ENCODE peak calls at places on chromosomes 4 and X, in five cellular contexts. One of them, this sample, is unnamed.

GRCh38 chrX:104343408-104344129 is 88.8 kb upstream of the ESX1 start:
- DNase-seq in thoracic aorta: no peak
- DNase-seq in IMR-90: peak; percentile 74
- DNase-seq in epithelial cell of esophagus: peak; percentile 63
- DNase-seq in cardiac muscle cell: peak; percentile 86
- DNase-seq in this sample: peak; percentile 81

GRCh38 chr4:45636175-45636574 is 487.7 kb downstream of the GABRG1 start:
- DNase-seq in IMR-90: no peak
- DNase-seq in epithelial cell of esophagus: no peak
- DNase-seq in cardiac muscle cell: no peak
- DNase-seq in thoracic aorta: no peak
- DNase-seq in this sample: no peak

GRCh38 chr4:3828546-3828945 is 62.4 kb downstream of the ADRA2C start:
- DNase-seq in cardiac muscle cell: no peak
- DNase-seq in thoracic aorta: no peak
- DNase-seq in epithelial cell of esophagus: no peak
- DNase-seq in IMR-90: no peak
- DNase-seq in this sample: no peak

GRCh38 chr4:113781439-113782040 is 20.0 kb upstream of the CAMK2D start:
- DNase-seq in cardiac muscle cell: peak; percentile 62
- DNase-seq in IMR-90: peak; percentile 55
- DNase-seq in thoracic aorta: no peak
- DNase-seq in epithelial cell of esophagus: peak; percentile 51
- DNase-seq in this sample: peak; percentile 53

GRCh38 chr4:153509724-153510123 is 43.6 kb downstream of the TMEM131L start:
- DNase-seq in IMR-90: no peak
- DNase-seq in epithelial cell of esophagus: no peak
- DNase-seq in thoracic aorta: no peak
- DNase-seq in cardiac muscle cell: no peak
- DNase-seq in this sample: no peak

GRCh38 chr4:57110635-57111546 is 706 bp upstream of the IGFBP7 start:
- DNase-seq in thoracic aorta: no peak
- DNase-seq in IMR-90: peak; percentile 68
- DNase-seq in cardiac muscle cell: peak; percentile 76
- DNase-seq in epithelial cell of esophagus: peak; percentile 49
- DNase-seq in this sample: no peak

GRCh38 chr4:137635596-137635995 is 103.3 kb upstream of the PCDH18 start:
- DNase-seq in cardiac muscle cell: peak; percentile 75
- DNase-seq in epithelial cell of esophagus: no peak
- DNase-seq in thoracic aorta: no peak
- DNase-seq in IMR-90: no peak
- DNase-seq in this sample: peak; percentile 49

GRCh38 chrX:112830540-112830939 is 10.1 kb downstream of the AMOT start:
- DNase-seq in thoracic aorta: no peak
- DNase-seq in cardiac muscle cell: no peak
- DNase-seq in IMR-90: no peak
- DNase-seq in epithelial cell of esophagus: peak; percentile 44
- DNase-seq in this sample: peak; percentile 40

GRCh38 chr4:182219400-182219799 is 23.8 kb upstream of the TENM3 start:
- DNase-seq in epithelial cell of esophagus: peak; percentile 46
- DNase-seq in cardiac muscle cell: peak; percentile 41
- DNase-seq in IMR-90: peak; percentile 64
- DNase-seq in thoracic aorta: no peak
- DNase-seq in this sample: peak; percentile 49

GRCh38 chr4:139208404-139208945 is 31.5 kb upstream of the ELF2 start:
- DNase-seq in cardiac muscle cell: peak; percentile 86
- DNase-seq in epithelial cell of esophagus: peak; percentile 30
- DNase-seq in thoracic aorta: no peak
- DNase-seq in IMR-90: peak; percentile 91
- DNase-seq in this sample: peak; percentile 93

GRCh38 chr4:13762126-13762525 is 134.6 kb upstream of the BOD1L1 start:
- DNase-seq in thoracic aorta: no peak
- DNase-seq in epithelial cell of esophagus: peak; percentile 64
- DNase-seq in IMR-90: peak; percentile 10
- DNase-seq in cardiac muscle cell: no peak
- DNase-seq in this sample: no peak

GRCh38 chrX:49041683-49042529 is 1.3 kb downstream of the TFE3 start:
- DNase-seq in epithelial cell of esophagus: peak; percentile 65
- DNase-seq in cardiac muscle cell: peak; percentile 48
- DNase-seq in thoracic aorta: no peak
- DNase-seq in IMR-90: peak; percentile 73
- DNase-seq in this sample: peak; percentile 52

GRCh38 chr4:83569967-83570366 is 34.1 kb downstream of the GPAT3 start:
- DNase-seq in cardiac muscle cell: no peak
- DNase-seq in thoracic aorta: no peak
- DNase-seq in IMR-90: no peak
- DNase-seq in epithelial cell of esophagus: peak; percentile 99
- DNase-seq in this sample: peak; percentile 87

GRCh38 chr4:104425003-104425402 is 69.7 kb downstream of the CXXC4 start:
- DNase-seq in epithelial cell of esophagus: no peak
- DNase-seq in IMR-90: no peak
- DNase-seq in thoracic aorta: no peak
- DNase-seq in cardiac muscle cell: no peak
- DNase-seq in this sample: no peak

GRCh38 chr4:183968502-183968901 is 63.4 kb downstream of the STOX2 start:
- DNase-seq in thoracic aorta: no peak
- DNase-seq in epithelial cell of esophagus: no peak
- DNase-seq in IMR-90: no peak
- DNase-seq in cardiac muscle cell: no peak
- DNase-seq in this sample: no peak

GRCh38 chrX:74178536-74178935 is 125.4 kb upstream of the ZCCHC13 start:
- DNase-seq in thoracic aorta: no peak
- DNase-seq in IMR-90: no peak
- DNase-seq in epithelial cell of esophagus: no peak
- DNase-seq in cardiac muscle cell: no peak
- DNase-seq in this sample: no peak

GRCh38 chrX:40057405-40057804 is 40.4 kb downstream of the BCOR start:
- DNase-seq in IMR-90: no peak
- DNase-seq in thoracic aorta: no peak
- DNase-seq in epithelial cell of esophagus: no peak
- DNase-seq in cardiac muscle cell: no peak
- DNase-seq in this sample: peak; percentile 4

GRCh38 chr4:85024671-85025070 is 58.2 kb upstream of the WDFY3 start:
- DNase-seq in thoracic aorta: no peak
- DNase-seq in IMR-90: no peak
- DNase-seq in epithelial cell of esophagus: no peak
- DNase-seq in cardiac muscle cell: no peak
- DNase-seq in this sample: no peak

This sample was measured in MCF 10A.